ENCODE peak calls at places on chromosomes 5 and 9, in eight cellular contexts. X is H7; V is stimulated activated CD4-positive, alpha-beta T cell treated with anti-CD3 and anti-CD28 coated beads, Interleukin-2, amount 100 ng/mL, for 48 hours; R is thyroid gland; W is cerebellum; B is activated CD4-positive, alpha-beta T cell treated with anti-CD3 and anti-CD28 coated beads, Interleukin-2, amount 10 ng/mL, durations not matched to agents 7 days and 5 days; O is T-helper 2 cell; P is RPMI7951. Q is an unnamed sample.
A peak's percentile ranks its signal among the peaks of the same experiment; 100 is the strongest.

GRCh38 chr5:121273818-121274433 is 577.8 kb upstream of the FTMT start:
- DNase-seq in B (no peak), O (no peak), W (no peak), X (no peak), R (no peak), P (peak; percentile 66), V (no peak), Q (no peak)

GRCh38 chr5:130333089-130333488 is 428.8 kb downstream of the CHSY3 start:
- DNase-seq in V (no peak), P (peak; percentile 23), W (no peak), O (no peak), X (no peak), R (no peak), B (no peak), Q (no peak)

GRCh38 chr5:125700380-125700856 is 722.8 kb upstream of the GRAMD2B start:
- DNase-seq in W (no peak), B (no peak), P (peak; percentile 66), O (no peak), V (no peak), R (no peak), X (no peak), Q (no peak)

GRCh38 chr9:86854898-86855523 is 92.3 kb downstream of the GAS1 start:
- DNase-seq in P (peak; percentile 73), V (no peak), W (no peak), X (peak; percentile 83), R (no peak), O (no peak), B (no peak), Q (peak; percentile 74)

GRCh38 chr9:89038354-89039091 is 47.3 kb downstream of the S1PR3 start:
- DNase-seq in B (no peak), V (no peak), O (no peak), R (peak; percentile 21), W (peak; percentile 11), X (no peak), P (peak; percentile 85), Q (no peak)

GRCh38 chr9:71984388-71985069 is 73.1 kb downstream of the C9orf85 start:
- DNase-seq in P (peak; percentile 34), R (no peak), X (no peak), B (no peak), O (no peak), V (no peak), W (no peak), Q (no peak)

GRCh38 chr9:106753155-106753671 is 109.8 kb upstream of the ZNF462 start:
- DNase-seq in V (no peak), P (no peak), W (no peak), R (no peak), O (no peak), B (no peak), X (peak; percentile 3), Q (no peak)

GRCh38 chr5:122484103-122484502 is 172.1 kb downstream of the SNCAIP start:
- DNase-seq in R (no peak), W (no peak), P (no peak), V (no peak), B (no peak), O (no peak), X (no peak), Q (no peak)

GRCh38 chr5:16693879-16694278 is 77.1 kb upstream of the RETREG1 start:
- DNase-seq in B (no peak), P (no peak), R (no peak), V (no peak), O (no peak), X (no peak), W (no peak), Q (no peak)

GRCh38 chr5:125722550-125722949 is 700.7 kb upstream of the GRAMD2B start:
- DNase-seq in R (no peak), V (no peak), O (no peak), X (no peak), B (no peak), W (no peak), P (no peak), Q (no peak)

GRCh38 chr9:127336708-127337352 is 60.1 kb upstream of the SLC2A8 start:
- DNase-seq in W (peak; percentile 50), R (peak; percentile 80), P (peak; percentile 93), O (no peak), B (no peak), V (no peak), X (no peak), Q (no peak)

GRCh38 chr9:33025572-33026347 is 687 bp downstream of the DNAJA1 start:
- DNase-seq in B (peak; percentile 85), X (peak; percentile 96), O (peak; percentile 72), R (peak; percentile 64), V (peak; percentile 59), W (peak; percentile 74), P (peak; percentile 48), Q (peak; percentile 82)

GRCh38 chr5:32165597-32165996 is 8.5 kb downstream of the GOLPH3 start:
- DNase-seq in O (no peak), V (no peak), W (no peak), P (no peak), X (no peak), B (no peak), R (no peak), Q (no peak)

GRCh38 chr5:102222772-102223171 is 73.3 kb downstream of the SLCO4C1 start:
- DNase-seq in B (no peak), X (no peak), P (no peak), W (no peak), V (no peak), O (no peak), R (no peak), Q (no peak)

GRCh38 chr5:119726544-119726943 is 97.2 kb downstream of the FAM170A start:
- DNase-seq in W (no peak), R (no peak), X (no peak), B (no peak), V (no peak), P (no peak), O (no peak), Q (no peak)

GRCh38 chr5:28468121-28468520 is 1429.7 kb upstream of the CDH9 start:
- DNase-seq in V (no peak), P (no peak), B (no peak), X (no peak), W (no peak), R (no peak), O (no peak), Q (no peak)

GRCh38 chr5:134552301-134552700 is 26.8 kb downstream of the JADE2 start:
- DNase-seq in W (no peak), V (no peak), P (peak; percentile 79), B (no peak), X (no peak), O (no peak), R (peak; percentile 92), Q (no peak)

GRCh38 chr9:18976368-18977238 is 56.4 kb downstream of the SAXO1 start:
- DNase-seq in V (no peak), P (peak; percentile 85), O (no peak), X (no peak), W (no peak), B (no peak), R (no peak), Q (no peak)

GRCh38 chr5:157267025-157267424 is 1.1 kb downstream of the CYFIP2 start:
- DNase-seq in B (no peak), O (no peak), X (no peak), W (no peak), V (no peak), P (no peak), R (no peak), Q (no peak)

GRCh38 chr5:138969323-138970013 is 94.3 kb upstream of the LRRTM2 start:
- DNase-seq in W (no peak), O (no peak), R (peak; percentile 66), B (no peak), P (no peak), V (no peak), X (no peak), Q (no peak)

GRCh38 chr9:111034146-111034545 is 4.1 kb downstream of the LPAR1 start:
- DNase-seq in X (no peak), W (no peak), B (no peak), O (no peak), R (no peak), V (no peak), P (no peak), Q (no peak)

GRCh38 chr5:113059232-113059805 is 82.7 kb downstream of the DCP2 start:
- DNase-seq in R (no peak), P (peak; percentile 90), W (no peak), X (no peak), B (no peak), O (no peak), V (no peak), Q (no peak)

GRCh38 chr9:4464911-4465513 is 25.3 kb upstream of the SLC1A1 start:
- DNase-seq in O (no peak), P (no peak), V (no peak), W (no peak), R (no peak), B (no peak), X (no peak), Q (no peak)

GRCh38 chr9:113154936-113155335 is 4.1 kb downstream of the SLC31A2 start:
- DNase-seq in O (no peak), X (no peak), V (no peak), W (no peak), P (no peak), R (no peak), B (no peak), Q (no peak)

GRCh38 chr5:122515709-122516431 is 203.8 kb downstream of the SNCAIP start:
- DNase-seq in X (peak; percentile 60), V (no peak), R (peak; percentile 62), O (no peak), W (peak; percentile 6), P (peak; percentile 61), B (no peak), Q (peak; percentile 52)

GRCh38 chr5:57887851-57888621 is 405.4 kb upstream of the ACTBL2 start:
- DNase-seq in W (peak; percentile 8), R (peak; percentile 58), B (no peak), O (no peak), P (peak; percentile 62), X (peak; percentile 57), V (no peak), Q (peak; percentile 35)

GRCh38 chr9:27413507-27414214 is 110.4 kb upstream of the IFNK start:
- DNase-seq in X (no peak), R (no peak), O (no peak), W (peak; percentile 20), B (no peak), P (no peak), V (no peak), Q (no peak)

GRCh38 chr9:89427621-89428221 is 70.2 kb downstream of the SEMA4D start:
- DNase-seq in X (no peak), B (peak; percentile 50), P (no peak), R (no peak), V (peak; percentile 71), O (peak; percentile 69), W (no peak), Q (no peak)

GRCh38 chr5:53730938-53731337 is 170.5 kb downstream of the NDUFS4 start:
- DNase-seq in W (no peak), P (no peak), R (no peak), B (no peak), O (no peak), V (no peak), X (no peak), Q (no peak)

GRCh38 chr5:180598316-180598701 is 7.0 kb upstream of the SCGB3A1 start:
- DNase-seq in O (no peak), V (no peak), B (no peak), R (no peak), W (no peak), P (no peak), X (peak; percentile 62), Q (peak; percentile 7)

GRCh38 chr5:134948929-134949328 is 18.8 kb upstream of the CATSPER3 start:
- DNase-seq in R (peak; percentile 14), P (peak; percentile 31), V (no peak), W (no peak), B (no peak), X (no peak), O (no peak), Q (no peak)

GRCh38 chr9:75041041-75041440 is 12.9 kb upstream of the CARNMT1 start:
- DNase-seq in O (no peak), B (no peak), P (no peak), X (no peak), V (no peak), W (no peak), R (no peak), Q (no peak)

GRCh38 chr5:32258406-32258805 is 54.3 kb downstream of the MTMR12 start:
- DNase-seq in O (no peak), B (no peak), V (no peak), W (no peak), X (no peak), P (no peak), R (peak; percentile 26), Q (no peak)

GRCh38 chr5:127925916-127926315 is 157.7 kb upstream of the SLC12A2 start:
- DNase-seq in W (no peak), V (no peak), B (no peak), X (no peak), O (no peak), R (no peak), P (no peak), Q (no peak)

Q was measured in WTC11.